ENCODE peak calls at places on chromosomes 1 and 21, in nine cellular contexts. S, Y, U, C, X, R, W, L and O are unnamed samples.

GRCh38 chr1:234132799-234133198 is 228.3 kb downstream of the SLC35F3 start:
- DNase-seq in U (no peak), S (no peak), X (no peak), C (no peak), Y (no peak), W (no peak), L (no peak), R (no peak), O (no peak)

GRCh38 chr1:245983294-245983967 is 523.6 kb downstream of the SMYD3 start:
- DNase-seq in Y (no peak), R (no peak), L (peak), S (no peak), C (no peak), U (no peak), X (no peak), W (no peak), O (no peak)

GRCh38 chr1:151494741-151495281 is 16.4 kb upstream of the CGN start:
- DNase-seq in W (no peak), C (peak), X (no peak), S (no peak), L (peak), Y (peak), U (no peak), R (no peak), O (no peak)

GRCh38 chr1:160748182-160748876 is 9.3 kb downstream of the SLAMF7 start:
- DNase-seq in R (no peak), C (peak), Y (peak), U (no peak), L (no peak), W (no peak), S (peak), X (no peak), O (no peak)

GRCh38 chr1:2543543-2544092 is 12.6 kb upstream of the TNFRSF14 start:
- DNase-seq in S (no peak), R (no peak), W (no peak), U (no peak), Y (no peak), X (no peak), C (peak), L (no peak), O (peak)

GRCh38 chr21:35212393-35213127 is 163.5 kb upstream of the RUNX1 start:
- DNase-seq in S (no peak), U (no peak), R (no peak), Y (no peak), C (peak), W (no peak), L (no peak), X (no peak), O (peak)

GRCh38 chr1:211519602-211520001 is 27.6 kb upstream of the RD3 start:
- DNase-seq in W (no peak), X (no peak), C (no peak), Y (no peak), U (no peak), R (no peak), S (no peak), L (no peak), O (no peak)

GRCh38 chr1:21326861-21327344 is 36.6 kb upstream of the ECE1 start:
- DNase-seq in L (no peak), W (no peak), Y (no peak), R (no peak), S (no peak), U (no peak), C (no peak), X (no peak), O (no peak)

GRCh38 chr21:9839011-9839661 is 682.2 kb upstream of the TPTE start:
- DNase-seq in X (peak), Y (no peak), S (peak), W (peak), U (no peak), C (no peak), R (peak), L (peak), O (no peak)

GRCh38 chr1:93845554-93846150 is 33.4 kb downstream of the DNTTIP2 start:
- DNase-seq in U (no peak), Y (peak), R (no peak), X (peak), W (peak), C (peak), S (peak), L (peak), O (no peak)

GRCh38 chr1:29706936-29707335 is 470.6 kb downstream of the PTPRU start:
- DNase-seq in R (peak), Y (peak), X (no peak), C (peak), L (peak), S (peak), U (no peak), W (peak), O (no peak)

GRCh38 chr1:227780101-227781044 is 35.1 kb upstream of the PRSS38 start:
- DNase-seq in Y (no peak), W (peak), L (no peak), C (no peak), S (no peak), R (no peak), X (no peak), U (no peak), O (no peak)

GRCh38 chr1:245493029-245493428 is 338.2 kb downstream of the KIF26B start:
- DNase-seq in S (peak), R (no peak), Y (no peak), L (no peak), W (no peak), C (peak), U (no peak), X (no peak), O (no peak)

GRCh38 chr1:210696709-210697108 is 368.0 kb downstream of the HHAT start:
- DNase-seq in R (no peak), L (no peak), Y (no peak), C (peak), S (no peak), X (no peak), W (no peak), U (no peak), O (no peak)

GRCh38 chr1:230836801-230837200 is 31.5 kb downstream of the C1orf198 start:
- DNase-seq in X (no peak), W (no peak), R (no peak), U (no peak), L (no peak), Y (no peak), C (no peak), S (no peak), O (no peak)

GRCh38 chr21:42172596-42173483 is 46.1 kb upstream of the ABCG1 start:
- DNase-seq in Y (no peak), R (no peak), S (no peak), C (no peak), U (no peak), X (no peak), W (peak), L (no peak), O (no peak)